ENCODE peak calls at places on chromosomes 12 and 14, in eight cellular contexts. M, C, D, U, Y, P, E and O are unnamed samples.

GRCh38 chr14:101225116-101225728 is 321.7 kb upstream of the RTL1 start:
- DNase-seq in P (no peak), D (no peak), M (no peak), U (no peak), E (no peak), C (no peak), Y (peak), O (peak)

GRCh38 chr12:43281563-43281962 is 270.4 kb downstream of the ADAMTS20 start:
- DNase-seq in Y (no peak), C (no peak), M (no peak), E (no peak), U (no peak), P (no peak), D (no peak), O (no peak)

GRCh38 chr14:32077081-32078029 is at the start of gene ARHGAP5:
- DNase-seq in M (no peak), Y (peak), C (no peak), U (peak), D (peak), E (peak), P (no peak), O (peak)

GRCh38 chr12:26406813-26407212 is 211.4 kb downstream of the SSPN start:
- DNase-seq in C (no peak), E (no peak), Y (no peak), P (no peak), M (no peak), U (no peak), D (no peak), O (no peak)

GRCh38 chr12:57219205-57219992 is 2.8 kb downstream of the NXPH4 start:
- DNase-seq in M (no peak), C (no peak), D (no peak), U (no peak), Y (no peak), P (no peak), E (no peak), O (no peak)

GRCh38 chr14:92190768-92191167 is 69.0 kb downstream of the CPSF2 start:
- DNase-seq in C (no peak), P (no peak), Y (no peak), M (no peak), E (no peak), U (no peak), D (no peak), O (no peak)

GRCh38 chr14:30620178-30620577 is 1.9 kb upstream of the SCFD1 start:
- DNase-seq in P (no peak), M (no peak), U (peak), Y (no peak), E (no peak), C (no peak), D (no peak), O (no peak)

GRCh38 chr12:95788637-95789036 is 1.9 kb downstream of the NTN4 start:
- DNase-seq in E (no peak), D (no peak), C (no peak), P (no peak), M (no peak), U (peak), Y (no peak), O (no peak)

GRCh38 chr12:96811083-96811482 is 96.0 kb upstream of the NEDD1 start:
- DNase-seq in C (no peak), Y (no peak), P (peak), M (no peak), E (no peak), D (no peak), U (peak), O (no peak)

GRCh38 chr14:80364816-80365215 is 153.5 kb upstream of the DIO2 start:
- DNase-seq in D (no peak), E (no peak), P (no peak), M (no peak), C (no peak), Y (no peak), U (no peak), O (no peak)

DNA sequence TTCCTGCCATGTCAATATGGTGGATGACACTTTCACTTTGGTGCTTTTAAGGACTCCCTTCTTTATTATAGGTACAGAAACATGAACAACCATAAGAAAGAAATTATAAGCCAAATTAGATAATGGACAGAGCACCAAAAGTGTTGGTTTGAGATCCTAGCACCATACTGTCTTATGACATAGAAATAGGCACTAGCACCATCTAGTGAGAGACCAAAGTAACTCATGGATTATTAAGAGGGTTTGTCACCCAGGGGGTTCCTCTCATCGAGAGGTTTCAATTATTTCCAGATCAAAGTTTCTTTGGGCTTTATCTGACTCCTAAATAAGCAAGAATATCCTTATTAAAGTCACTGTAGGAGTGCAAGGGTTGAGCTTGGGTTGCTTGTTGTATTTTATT is 153.0 kb upstream of the DIO2 start:
- DNase-seq in M (no peak), Y (no peak), U (peak), P (peak), C (no peak), D (no peak), E (no peak), O (no peak)
- TF ChIP-seq CTCF in M (no peak), Y (no peak), U (peak), P (peak), C (no peak), D (peak), E (no peak), O (peak)

GRCh38 chr12:22414742-22415141 is 80.2 kb upstream of the ST8SIA1 start:
- DNase-seq in D (no peak), E (no peak), Y (no peak), C (no peak), U (no peak), P (no peak), M (no peak), O (no peak)

GRCh38 chr12:22412581-22412980 is 78.1 kb upstream of the ST8SIA1 start:
- DNase-seq in Y (no peak), E (no peak), D (no peak), P (no peak), M (no peak), C (no peak), U (no peak), O (no peak)

GRCh38 chr12:22410497-22410896 is 76.0 kb upstream of the ST8SIA1 start:
- DNase-seq in U (no peak), Y (no peak), E (no peak), M (no peak), P (no peak), D (no peak), C (no peak), O (no peak)

GRCh38 chr12:22415342-22416309 is 81.1 kb upstream of the ST8SIA1 start:
- DNase-seq in E (peak), M (no peak), C (no peak), P (peak), Y (no peak), D (no peak), U (peak), O (no peak)

GRCh38 chr12:22413592-22413991 is 79.1 kb upstream of the ST8SIA1 start:
- DNase-seq in Y (no peak), C (no peak), E (no peak), P (no peak), U (no peak), M (no peak), D (no peak), O (no peak)
- TF ChIP-seq CTCF in Y (no peak), C (no peak), E (no peak), P (no peak), U (no peak), M (no peak), D (no peak), O (no peak)

DNA sequence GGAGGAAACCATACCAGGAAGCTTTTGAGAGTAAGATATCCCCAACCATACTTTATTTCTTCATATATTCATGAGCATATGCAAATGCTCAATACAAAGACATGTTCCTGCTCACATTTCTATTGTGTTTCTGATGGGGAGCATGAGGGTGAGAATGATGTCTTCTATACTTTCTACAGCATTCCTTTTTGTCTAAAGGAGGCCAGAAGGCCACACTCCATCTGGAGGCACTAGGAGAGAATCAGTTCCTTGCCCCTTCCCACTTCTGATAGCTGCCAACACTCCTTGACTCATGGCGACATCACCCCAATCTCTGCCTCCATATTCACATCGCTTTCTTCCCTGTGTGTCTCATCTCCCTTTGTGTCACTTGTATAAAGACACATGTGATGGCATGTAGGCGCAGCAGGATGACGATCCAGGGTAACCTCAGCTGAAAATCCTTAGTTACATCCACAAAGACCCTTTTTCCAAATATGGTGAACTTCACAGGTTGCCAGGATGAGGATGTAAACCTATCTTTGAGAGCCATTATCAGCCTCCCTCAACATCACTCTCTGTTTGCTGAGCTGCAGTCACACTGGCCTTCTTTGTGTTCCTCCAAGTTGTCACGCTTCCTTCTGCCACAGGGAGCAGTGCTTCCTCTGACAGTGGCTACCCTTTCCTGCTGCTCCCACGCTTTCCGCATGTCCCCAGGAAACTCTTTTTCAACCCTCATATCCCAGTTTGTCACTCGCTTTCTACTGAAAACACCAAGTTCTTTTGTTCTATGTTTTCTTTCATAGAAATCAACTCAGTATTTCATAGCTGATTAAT is 96.9 kb downstream of the STXBP6 start:
- DNase-seq in P (no peak), D (peak), Y (no peak), E (no peak), U (no peak), M (no peak), C (no peak), O (no peak)
- TF ChIP-seq CTCF in P (no peak), D (peak), Y (no peak), E (no peak), U (no peak), M (peak), C (no peak), O (no peak)

GRCh38 chr12:120903382-120903817 is 758 bp downstream of the SPPL3 start:
- DNase-seq in E (peak), U (peak), M (peak), C (peak), D (peak), P (no peak), Y (no peak), O (no peak)

GRCh38 chr12:120902846-120903381 is 1.2 kb downstream of the SPPL3 start:
- DNase-seq in D (no peak), C (no peak), U (no peak), P (no peak), M (no peak), Y (no peak), E (no peak), O (no peak)

GRCh38 chr12:120905856-120906384 is 1.8 kb upstream of the SPPL3 start:
- DNase-seq in E (no peak), D (no peak), C (peak), U (no peak), Y (no peak), P (no peak), M (no peak), O (no peak)

GRCh38 chr12:120901818-120902217 is 2.3 kb downstream of the SPPL3 start:
- DNase-seq in U (no peak), E (no peak), Y (no peak), D (no peak), P (no peak), M (no peak), C (no peak), O (no peak)

GRCh38 chr12:120903818-120904773 is at the start of gene SPPL3:
- DNase-seq in E (peak), U (peak), P (peak), M (peak), D (peak), C (peak), Y (peak), O (peak)
- TF ChIP-seq CTCF in E (no peak), U (no peak), P (no peak), M (no peak), D (no peak), C (no peak), Y (no peak), O (peak)

GRCh38 chr12:77102691-77103090 is 37.3 kb upstream of the E2F7 start:
- DNase-seq in U (peak), D (no peak), M (no peak), C (no peak), Y (no peak), P (no peak), E (no peak), O (no peak)

GRCh38 chr12:77104281-77104680 is 38.9 kb upstream of the E2F7 start:
- DNase-seq in C (no peak), Y (no peak), U (no peak), E (no peak), D (no peak), M (no peak), P (no peak), O (no peak)

GRCh38 chr12:77097846-77098245 is 32.5 kb upstream of the E2F7 start:
- DNase-seq in P (no peak), D (no peak), M (no peak), Y (no peak), E (no peak), U (no peak), C (no peak), O (no peak)

GRCh38 chr12:77102123-77102522 is 36.8 kb upstream of the E2F7 start:
- DNase-seq in M (no peak), E (no peak), P (no peak), U (no peak), D (no peak), C (no peak), Y (no peak), O (no peak)

GRCh38 chr12:77099799-77100198 is 34.4 kb upstream of the E2F7 start:
- DNase-seq in P (no peak), U (no peak), Y (no peak), C (no peak), D (no peak), M (no peak), E (no peak), O (no peak)
- TF ChIP-seq CTCF in P (no peak), U (no peak), Y (no peak), C (no peak), D (no peak), M (no peak), E (no peak), O (no peak)

DNA sequence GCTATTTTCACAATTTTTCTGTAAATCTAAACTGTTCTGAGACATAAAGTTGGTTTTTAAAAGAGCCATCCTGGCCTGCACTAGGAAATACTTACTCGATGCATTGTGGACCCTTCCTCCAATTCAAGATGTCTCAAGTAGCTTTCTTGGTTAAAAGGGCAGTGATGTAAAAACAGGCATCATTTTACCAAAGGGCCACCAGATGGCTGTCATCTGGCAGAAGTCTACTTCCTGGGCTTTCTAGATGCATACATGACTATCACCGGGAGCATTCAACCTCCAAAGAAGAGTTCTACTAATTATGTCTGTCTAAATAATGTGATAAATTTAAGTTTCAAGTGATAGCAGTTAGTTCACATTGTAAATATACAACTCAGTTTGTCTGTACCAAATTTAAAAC is 96.8 kb upstream of the FRMD6 start:
- DNase-seq in E (no peak), Y (no peak), U (peak), M (no peak), C (no peak), D (no peak), P (no peak), O (no peak)
- TF ChIP-seq CTCF in E (no peak), Y (no peak), U (no peak), M (no peak), C (no peak), D (no peak), P (peak), O (peak)

DNA sequence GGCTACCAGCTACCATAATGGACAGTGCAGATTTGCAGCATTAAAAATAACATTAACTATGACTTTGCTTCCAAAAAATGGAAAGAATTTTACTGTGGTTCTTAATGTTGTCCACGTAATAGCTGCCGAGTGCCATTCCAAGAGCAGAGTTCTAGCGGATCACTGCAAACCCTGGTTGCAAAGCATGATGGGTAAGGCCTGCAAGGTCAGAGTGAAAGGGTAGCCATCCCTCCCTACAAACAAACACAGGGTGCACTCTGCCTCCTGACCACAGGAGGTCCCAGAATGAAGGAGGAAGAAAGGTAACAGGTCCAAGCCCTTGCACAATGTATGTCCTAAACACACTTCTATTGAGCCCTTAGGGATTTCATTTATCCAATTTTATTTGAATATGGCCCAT is 157.6 kb downstream of the DPF3 start:
- DNase-seq in U (peak), D (no peak), E (no peak), C (no peak), P (no peak), M (no peak), Y (no peak), O (no peak)
- TF ChIP-seq CTCF in U (no peak), D (no peak), E (no peak), C (no peak), P (peak), M (no peak), Y (no peak), O (no peak)

GRCh38 chr14:103404032-103404918 is 19.1 kb downstream of the MARK3 start:
- DNase-seq in C (no peak), M (no peak), D (no peak), E (no peak), U (no peak), P (no peak), Y (no peak), O (no peak)
- TF ChIP-seq CTCF in C (no peak), M (no peak), D (no peak), E (no peak), U (no peak), P (no peak), Y (no peak), O (no peak)

DNA sequence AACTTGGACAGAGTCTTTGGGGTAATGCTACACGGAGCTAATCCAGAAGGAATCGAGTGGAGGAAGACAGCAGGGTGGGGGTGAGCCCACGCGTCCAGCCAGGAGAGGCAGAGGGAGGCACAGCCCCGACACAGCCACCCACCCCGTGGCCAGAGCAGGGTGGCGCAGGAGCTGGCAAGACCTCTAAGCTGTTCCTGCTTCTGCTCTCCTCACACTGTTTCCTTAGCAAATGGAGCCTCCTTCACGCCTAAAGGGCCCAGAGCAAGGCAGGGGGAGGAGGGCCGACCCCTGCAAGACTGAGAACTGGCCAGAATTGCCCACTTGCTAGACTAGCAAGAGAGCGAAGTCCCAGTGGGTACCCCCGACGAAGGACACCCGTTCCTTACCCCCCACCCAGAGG is 91.5 kb downstream of the FBXL14 start:
- DNase-seq in M (no peak), E (no peak), Y (no peak), C (no peak), D (no peak), P (no peak), U (no peak), O (no peak)
- TF ChIP-seq CTCF in M (no peak), E (no peak), Y (no peak), C (no peak), D (no peak), P (no peak), U (no peak), O (no peak)